ENCODE peak calls at places on chromosome 13, in eight cellular contexts. M is body of pancreas; B is CD8-positive, alpha-beta T cell; C is tibial artery; S is uterus; O is esophagus squamous epithelium; Q is astrocyte of the cerebellum; Y is pancreas. L is an unnamed sample.
A peak's percentile ranks its signal among the peaks of the same experiment; 100 is the strongest.

GRCh38 chr13:93290503-93290902 is 63.9 kb downstream of the GPC6 start:
- DNase-seq in M (no peak), B (no peak), C (no peak), S (no peak), O (no peak), Q (peak; percentile 13), Y (no peak), L (no peak)

GRCh38 chr13:32829676-32830091 is 186.5 kb upstream of the KL start:
- DNase-seq in M (no peak), B (no peak), C (no peak), S (no peak), O (no peak), Q (no peak), Y (no peak), L (no peak)

GRCh38 chr13:25203256-25203794 is 31.2 kb upstream of the AMER2 start:
- DNase-seq in M (no peak), B (no peak), C (no peak), S (no peak), O (no peak), Q (no peak), Y (no peak), L (no peak)

GRCh38 chr13:27476943-27477681 is 26.7 kb upstream of the MTIF3 start:
- DNase-seq in M (peak; percentile 59), B (peak; percentile 13), C (no peak), S (no peak), O (no peak), Q (no peak), Y (peak; percentile 69), L (no peak)

GRCh38 chr13:36475468-36475867 is 43.2 kb downstream of the CCNA1 start:
- DNase-seq in M (no peak), B (no peak), C (no peak), S (no peak), O (no peak), Q (peak; percentile 1), Y (no peak), L (no peak)

GRCh38 chr13:43878897-43879322 is 630 bp downstream of the CCDC122 start:
- DNase-seq in M (peak; percentile 85), B (peak; percentile 19), C (peak; percentile 80), S (peak; percentile 63), O (peak; percentile 9), Q (peak; percentile 53), Y (peak; percentile 66), L (no peak)

GRCh38 chr13:56755181-56755580 is 385.5 kb upstream of the PRR20A start:
- DNase-seq in M (no peak), B (no peak), C (no peak), S (no peak), O (no peak), Q (no peak), Y (no peak), L (no peak)

GRCh38 chr13:101978546-101979315 is 423.1 kb downstream of the FGF14 start:
- DNase-seq in M (no peak), B (no peak), C (no peak), S (no peak), O (no peak), Q (no peak), Y (no peak), L (no peak)

GRCh38 chr13:113184568-113185440 is 23.7 kb downstream of the PCID2 start:
- DNase-seq in M (no peak), B (peak; percentile 34), C (no peak), S (no peak), O (no peak), Q (no peak), Y (no peak), L (no peak)

GRCh38 chr13:77811981-77812380 is 106.7 kb downstream of the EDNRB start:
- DNase-seq in M (no peak), B (no peak), C (no peak), S (no peak), O (no peak), Q (no peak), Y (no peak), L (no peak)

GRCh38 chr13:113742000-113742441 is 17.0 kb upstream of the TMEM255B start:
- DNase-seq in M (peak; percentile 60), B (peak; percentile 8), C (peak; percentile 61), S (no peak), O (no peak), Q (no peak), Y (no peak), L (no peak)

GRCh38 chr13:45511310-45512147 is 46.8 kb downstream of the COG3 start:
- DNase-seq in M (peak; percentile 58), B (no peak), C (no peak), S (peak; percentile 24), O (no peak), Q (peak; percentile 59), Y (peak; percentile 24), L (no peak)

GRCh38 chr13:29561918-29562317 is 33.6 kb downstream of the SLC7A1 start:
- DNase-seq in M (no peak), B (no peak), C (no peak), S (no peak), O (no peak), Q (no peak), Y (no peak), L (no peak)

GRCh38 chr13:29573190-29573589 is 22.3 kb downstream of the SLC7A1 start:
- DNase-seq in M (peak; percentile 81), B (no peak), C (peak; percentile 72), S (no peak), O (peak; percentile 2), Q (no peak), Y (peak; percentile 41), L (no peak)

GRCh38 chr13:109778102-109778542 is 8.3 kb downstream of the IRS2 start:
- DNase-seq in M (no peak), B (no peak), C (no peak), S (no peak), O (no peak), Q (no peak), Y (no peak), L (no peak)

GRCh38 chr13:40995997-40996396 is 23.1 kb downstream of the ELF1 start:
- DNase-seq in M (no peak), B (no peak), C (no peak), S (no peak), O (no peak), Q (no peak), Y (no peak), L (no peak)

GRCh38 chr13:74794147-74794546 is 659.9 kb upstream of the KLF12 start:
- DNase-seq in M (no peak), B (no peak), C (no peak), S (no peak), O (no peak), Q (no peak), Y (no peak), L (no peak)
- TF ChIP-seq CTCF in M (no peak), B (no peak), C (no peak), S (no peak), O (no peak), Q (no peak), Y (no peak), L (no peak)

GRCh38 chr13:21013682-21014038 is 47.7 kb downstream of the LATS2 start:
- DNase-seq in M (no peak), B (no peak), C (peak; percentile 5), S (no peak), O (no peak), Q (no peak), Y (no peak), L (no peak)
- H3K4me3 ChIP-seq in M (no peak overlapping the region), B (no peak overlapping the region), C (no peak overlapping the region), S (no peak overlapping the region), O (no peak overlapping the region), Q (no peak overlapping the region), Y (no peak overlapping the region), L (no peak overlapping the region)

GRCh38 chr13:76335463-76335862 is 550.7 kb downstream of the KCTD12 start:
- DNase-seq in M (no peak), B (no peak), C (no peak), S (no peak), O (no peak), Q (no peak), Y (no peak), L (no peak)
- TF ChIP-seq CTCF in M (no peak), B (no peak), C (no peak), S (no peak), O (no peak), Q (no peak), Y (no peak), L (no peak)

GRCh38 chr13:98576215-98576945 is 527 bp downstream of the STK24 start:
- DNase-seq in M (peak; percentile 50), B (no peak), C (peak; percentile 49), S (peak; percentile 50), O (no peak), Q (no peak), Y (peak; percentile 51), L (no peak)

GRCh38 chr13:98575009-98575866 is 1.7 kb downstream of the STK24 start:
- DNase-seq in M (no peak), B (no peak), C (no peak), S (no peak), O (no peak), Q (no peak), Y (no peak), L (no peak)

GRCh38 chr13:98575876-98576214 is 1.1 kb downstream of the STK24 start:
- DNase-seq in M (no peak), B (no peak), C (no peak), S (no peak), O (no peak), Q (no peak), Y (no peak), L (no peak)

GRCh38 chr13:98577823-98578285 is 947 bp upstream of the STK24 start:
- DNase-seq in M (peak; percentile 17), B (no peak), C (no peak), S (no peak), O (no peak), Q (no peak), Y (no peak), L (no peak)

DNA sequence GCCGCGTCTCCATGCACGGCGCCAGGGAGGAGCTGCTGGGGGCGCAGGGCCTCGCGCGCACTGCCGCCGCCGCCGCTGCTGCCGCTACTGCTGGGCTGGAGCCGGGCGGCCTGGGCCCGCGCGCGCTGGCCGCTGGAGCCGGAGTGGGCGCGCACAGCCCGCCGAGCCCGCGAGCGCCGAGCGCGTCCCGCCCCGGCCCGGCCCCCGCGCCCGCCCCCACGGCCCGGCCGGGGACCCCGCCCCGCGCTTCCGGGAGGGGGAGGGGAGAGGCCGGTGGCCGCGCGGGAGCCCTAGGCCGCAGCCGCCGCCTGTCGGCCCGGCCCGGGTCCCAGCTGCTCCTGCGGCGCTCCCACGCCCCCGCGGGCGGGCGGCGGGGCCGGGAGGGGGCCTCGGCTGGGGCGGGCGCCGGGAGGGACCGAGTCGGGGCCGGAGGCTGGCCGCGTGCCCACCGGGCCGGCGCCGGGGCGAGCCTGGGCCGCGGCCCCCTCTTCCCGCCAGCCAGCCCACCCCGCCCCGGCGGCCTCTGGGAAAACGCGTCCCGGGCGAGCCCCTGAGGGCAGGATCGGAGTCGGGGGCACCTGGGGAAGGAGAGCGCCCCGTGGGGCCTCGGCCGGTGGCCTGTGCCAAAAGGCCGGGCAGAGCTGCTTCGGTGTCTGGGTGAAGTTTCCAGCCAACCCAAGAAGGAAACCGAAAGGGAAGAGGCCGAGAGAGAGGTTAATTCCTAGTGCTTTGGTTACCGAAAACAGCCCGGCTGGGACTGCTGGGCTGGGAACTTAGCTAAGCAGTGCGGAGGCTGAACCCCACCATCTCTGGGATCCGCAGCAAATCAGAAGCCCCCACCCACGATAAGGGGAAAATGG is at the start of gene STK24:
- DNase-seq in M (peak; percentile 72), B (peak; percentile 51), C (no peak), S (peak; percentile 68), O (no peak), Q (peak; percentile 55), Y (peak; percentile 77), L (no peak)
- H3K4me3 ChIP-seq in M (peak within 1 kb of the TSS; percentile 95), B (peak within 1 kb of the TSS; percentile 64), C (peak within 1 kb of the TSS; percentile 79), S (peak within 1 kb of the TSS; percentile 87), O (peak within 1 kb of the TSS; percentile 98), Q (peak within 1 kb of the TSS; percentile 80), Y (peak within 1 kb of the TSS; percentile 82), L (peak within 1 kb of the TSS; percentile 71)

L was measured in AG04449.